ENCODE peak calls at places on chromosomes 13 and 19, in ten cellular contexts. Q is Peyer's patch, L is A549, G is H1, F is tibial nerve, E is adrenal gland, Y is heart left ventricle, R is body of pancreas, T is HCT116, S is transverse colon. A is an unnamed sample. For H3K4me1, the result is how much of the 10 kb centered on the place peaks cover.

GRCh38 chr13:106496072-106496997 is 39.1 kb downstream of the EFNB2 start:
- DNase-seq in Q (no peak), L (no peak), G (no peak), F (no peak), E (no peak), Y (no peak), R (no peak), T (no peak), S (no peak), A (no peak)

GRCh38 chr13:109789262-109789661 is 2.9 kb upstream of the IRS2 start:
- DNase-seq in Q (no peak), L (no peak), G (no peak), F (no peak), E (peak), Y (no peak), R (peak), T (no peak), S (no peak), A (no peak)

GRCh38 chr13:113856716-113857065 is 7.2 kb downstream of the GAS6 start:
- DNase-seq in Q (no peak), L (no peak), G (peak), F (no peak), E (peak), Y (no peak), R (peak), T (no peak), S (peak), A (peak)

GRCh38 chr13:38687246-38688229 is 661 bp downstream of the FREM2 start:
- DNase-seq in Q (no peak), L (peak), G (peak), F (no peak), E (no peak), Y (no peak), R (peak), T (no peak), S (no peak), A (no peak)

GRCh38 chr19:49366110-49366509 is 2.4 kb downstream of the DKKL1 start:
- DNase-seq in Q (no peak), L (no peak), G (no peak), F (no peak), E (no peak), Y (no peak), R (no peak), T (no peak), S (no peak), A (no peak)

GRCh38 chr19:30046522-30046921 is 104.5 kb downstream of the URI1 start:
- DNase-seq in Q (no peak), L (peak), G (no peak), F (no peak), E (no peak), Y (no peak), R (no peak), T (no peak), S (no peak), A (no peak)

GRCh38 chr13:51874651-51875050 is 12.9 kb downstream of the CCDC70 start:
- DNase-seq in Q (no peak), L (no peak), G (no peak), F (no peak), E (no peak), Y (no peak), R (no peak), T (no peak), S (no peak), A (no peak)

GRCh38 chr13:40494932-40495619 is 171.4 kb downstream of the FOXO1 start:
- DNase-seq in Q (no peak), L (no peak), G (no peak), F (no peak), E (no peak), Y (no peak), R (no peak), T (no peak), S (no peak), A (no peak)

GRCh38 chr13:113351514-113352026 is 12.4 kb downstream of the GRTP1 start:
- DNase-seq in Q (no peak), L (no peak), G (no peak), F (no peak), E (peak), Y (no peak), R (peak), T (no peak), S (no peak), A (peak)

GRCh38 chr19:12202250-12202649 is 39.4 kb downstream of the ZNF136 start:
- DNase-seq in Q (peak), L (no peak), G (peak), F (no peak), E (no peak), Y (peak), R (peak), T (no peak), S (peak), A (no peak)

GRCh38 chr19:3536429-3537100 is 2.4 kb upstream of the TEKTIP1 start:
- DNase-seq in Q (no peak), L (no peak), G (no peak), F (peak), E (peak), Y (no peak), R (no peak), T (no peak), S (no peak), A (no peak)

GRCh38 chr13:85557651-85558050 is 241.6 kb downstream of the SLITRK6 start:
- DNase-seq in Q (no peak), L (no peak), G (no peak), F (no peak), E (no peak), Y (no peak), R (no peak), T (no peak), S (no peak), A (no peak)

GRCh38 chr13:61466280-61466679 is 50.6 kb upstream of the PCDH20 start:
- DNase-seq in Q (no peak), L (peak), G (no peak), F (no peak), E (no peak), Y (no peak), R (no peak), T (no peak), S (no peak), A (no peak)

GRCh38 chr13:114125589-114125988 is 6.8 kb downstream of the RASA3 start:
- DNase-seq in Q (no peak), L (no peak), G (no peak), F (no peak), E (no peak), Y (no peak), R (no peak), T (no peak), S (no peak), A (no peak)

GRCh38 chr19:40332669-40333068 is 15.5 kb downstream of the C19orf47 start:
- DNase-seq in Q (no peak), L (no peak), G (no peak), F (no peak), E (no peak), Y (no peak), R (no peak), T (no peak), S (no peak), A (no peak)

GRCh38 chr19:19461671-19462622 is 53.4 kb downstream of the TSSK6 start:
- DNase-seq in Q (no peak), L (no peak), G (peak), F (no peak), E (peak), Y (peak), R (peak), T (no peak), S (peak), A (peak)

GRCh38 chr19:43780706-43781525 is at the start of gene KCNN4:
- DNase-seq in Q (peak), L (peak), G (no peak), F (no peak), E (no peak), Y (no peak), R (no peak), T (peak), S (peak), A (no peak)

GRCh38 chr19:46604781-46605355 is 3.7 kb downstream of the CALM3 start:
- DNase-seq in Q (peak), L (no peak), G (no peak), F (peak), E (no peak), Y (no peak), R (no peak), T (no peak), S (no peak), A (no peak)
- H3K4me1 ChIP-seq in Q (under half), L (under half), G (under half), F (half or more), E (under half), Y (half or more), R (under half), T (under half), S (under half), A (under half)

GRCh38 chr13:59898066-59898465 is 265.7 kb downstream of the DIAPH3 start:
- DNase-seq in Q (no peak), L (no peak), G (no peak), F (no peak), E (no peak), Y (no peak), R (no peak), T (no peak), S (no peak), A (no peak)
- TF ChIP-seq POLR2A in Q (no peak), L (no peak), G (no peak), F (no peak), E (no peak), Y (no peak), R (no peak), T (no peak), S (no peak), A (no peak)

GRCh38 chr13:37647038-37647650 is 48.6 kb upstream of the POSTN start:
- DNase-seq in Q (no peak), L (no peak), G (no peak), F (no peak), E (no peak), Y (no peak), R (no peak), T (no peak), S (no peak), A (no peak)
- H3K27ac ChIP-seq in Q (no peak), L (peak), G (no peak), F (no peak), E (no peak), Y (no peak), R (no peak), T (no peak), S (no peak), A (no peak)

GRCh38 chr13:98544105-98544710 is 32.7 kb downstream of the STK24 start:
- DNase-seq in Q (no peak), L (no peak), G (no peak), F (no peak), E (no peak), Y (no peak), R (no peak), T (no peak), S (no peak), A (no peak)
- H3K4me1 ChIP-seq in Q (under half), L (under half), G (under half), F (half or more), E (under half), Y (half or more), R (half or more), T (under half), S (under half), A (under half)

GRCh38 chr19:4967738-4968461 is 1.0 kb upstream of the KDM4B start:
- DNase-seq in Q (no peak), L (no peak), G (no peak), F (no peak), E (no peak), Y (no peak), R (no peak), T (no peak), S (no peak), A (no peak)
- TF ChIP-seq POLR2A in Q (no peak), L (no peak), G (no peak), F (no peak), E (no peak), Y (no peak), R (no peak), T (no peak), S (no peak), A (no peak)

DNA sequence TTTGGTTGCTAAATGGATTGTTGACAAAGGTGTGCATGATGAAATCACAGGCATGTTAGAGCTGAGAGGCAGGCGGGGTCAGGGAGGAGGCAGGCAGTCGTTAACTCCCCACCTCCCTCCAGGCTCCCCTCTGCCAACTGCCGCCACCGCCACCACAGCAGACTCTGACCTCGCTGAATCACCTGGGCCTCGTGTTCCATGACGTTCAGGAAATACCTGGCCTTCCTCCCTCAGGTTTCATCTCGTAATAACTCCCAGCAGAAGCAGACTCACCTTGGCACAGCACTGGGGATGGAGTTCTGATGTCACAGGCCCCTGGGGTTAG is 198.5 kb downstream of the KATNAL1 start:
- DNase-seq in Q (no peak), L (no peak), G (no peak), F (no peak), E (no peak), Y (no peak), R (peak), T (no peak), S (peak), A (no peak)
- H3K27ac ChIP-seq in Q (no peak), L (no peak), G (no peak), F (no peak), E (no peak), Y (no peak), R (no peak), T (no peak), S (peak), A (no peak)

DNA sequence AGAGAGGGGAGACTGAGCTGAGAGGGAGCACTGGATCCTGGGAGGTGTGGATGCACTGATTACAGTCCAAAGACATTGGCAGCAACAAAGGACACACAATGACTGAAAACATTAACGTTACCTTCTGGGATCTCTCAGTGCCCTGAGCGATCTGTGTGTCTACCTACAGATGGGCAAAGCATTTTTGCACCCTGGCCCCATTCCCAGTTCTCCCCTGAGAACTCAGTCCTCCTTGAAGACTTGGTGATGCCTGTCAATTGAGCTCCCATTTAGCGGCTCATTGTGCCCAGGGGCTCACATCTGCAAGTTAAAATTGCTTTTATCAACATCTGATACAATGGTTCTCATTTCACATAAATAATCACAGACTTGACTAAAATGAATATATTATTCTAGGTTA is 62.5 kb downstream of the CDADC1 start:
- DNase-seq in Q (no peak), L (no peak), G (no peak), F (no peak), E (no peak), Y (no peak), R (no peak), T (no peak), S (no peak), A (no peak)
- H3K4me1 ChIP-seq in Q (under half), L (under half), G (under half), F (half or more), E (under half), Y (under half), R (under half), T (under half), S (under half), A (under half)